ENCODE peak calls at places on chromosomes 1 and 21, in four cellular contexts. D is mesendoderm, L is IMR-90, X is H9. I is an unnamed sample. For H3K4me1, the result is how much of the 10 kb centered on the place peaks cover.

GRCh38 chr1:154295408-154296235 is 23.2 kb downstream of the HAX1 start:
- DNase-seq in D (no peak), L (no peak), X (no peak), I (no peak)

GRCh38 chr1:22056043-22056442 is 3.5 kb downstream of the CDC42 start:
- DNase-seq in D (no peak), L (peak), X (no peak), I (no peak)

GRCh38 chr21:15533618-15534017 is 196.2 kb upstream of the USP25 start:
- DNase-seq in D (no peak), L (no peak), X (no peak), I (peak)

GRCh38 chr1:53582211-53583020 is 123.2 kb downstream of the DMRTB1 start:
- DNase-seq in D (peak), L (no peak), X (no peak), I (no peak)

GRCh38 chr1:108158893-108159292 is 41.2 kb downstream of the SLC25A24 start:
- DNase-seq in D (no peak), L (no peak), X (no peak), I (no peak)

GRCh38 chr1:198629610-198630009 is 9.2 kb upstream of the PTPRC start:
- DNase-seq in D (no peak), L (no peak), X (no peak), I (no peak)

GRCh38 chr1:197029749-197030148 is 37.3 kb downstream of the F13B start:
- DNase-seq in D (no peak), L (peak), X (no peak), I (no peak)

GRCh38 chr1:34709547-34709946 is 45.3 kb upstream of the GJB5 start:
- DNase-seq in D (peak), L (no peak), X (no peak), I (no peak)

GRCh38 chr21:45532826-45533730 is 9.2 kb downstream of the SLC19A1 start:
- DNase-seq in D (no peak), L (no peak), X (no peak), I (no peak)

GRCh38 chr1:53015508-53015860 is 46.5 kb upstream of the PODN start:
- DNase-seq in D (no peak), L (no peak), X (no peak), I (no peak)

GRCh38 chr1:111909010-111909409 is 80.5 kb downstream of the KCND3 start:
- DNase-seq in D (peak), L (no peak), X (no peak), I (no peak)

GRCh38 chr1:158055854-158056253 is 62.4 kb downstream of the KIRREL1 start:
- DNase-seq in D (peak), L (no peak), X (peak), I (no peak)

GRCh38 chr1:240575976-240576666 is 35.8 kb downstream of the GREM2 start:
- DNase-seq in D (peak), L (peak), X (no peak), I (peak)

GRCh38 chr1:226677121-226678020 is 61.7 kb downstream of the ITPKB start:
- DNase-seq in D (no peak), L (peak), X (no peak), I (no peak)
- H3K4me1 ChIP-seq in D (under half), L (under half), X (under half), I (under half)

GRCh38 chr1:248813546-248813945 is 12.2 kb downstream of the SH3BP5L start:
- DNase-seq in D (no peak), L (no peak), X (no peak), I (no peak)
- H3K18ac ChIP-seq in D (no peak), L (no peak), X (no peak), I (no peak)

GRCh38 chr1:203517426-203517974 is 23.5 kb downstream of the OPTC start:
- DNase-seq in D (peak), L (no peak), X (peak), I (no peak)
- H3K4me1 ChIP-seq in D (under half), L (under half), X (under half), I (half or more)

GRCh38 chr21:44433791-44434567 is 21.3 kb upstream of the LRRC3 start:
- DNase-seq in D (no peak), L (no peak), X (peak), I (no peak)

GRCh38 chr21:44436111-44436611 is 19.1 kb upstream of the LRRC3 start:
- DNase-seq in D (no peak), L (no peak), X (peak), I (no peak)

GRCh38 chr21:44434568-44434925 is 20.8 kb upstream of the LRRC3 start:
- DNase-seq in D (no peak), L (no peak), X (no peak), I (no peak)

GRCh38 chr21:44436958-44437357 is 18.4 kb upstream of the LRRC3 start:
- DNase-seq in D (no peak), L (no peak), X (peak), I (no peak)

GRCh38 chr21:44434936-44435635 is 20.2 kb upstream of the LRRC3 start:
- DNase-seq in D (no peak), L (no peak), X (peak), I (no peak)
- H3K18ac ChIP-seq in D (no peak), L (no peak), X (no peak), I (no peak)

DNA sequence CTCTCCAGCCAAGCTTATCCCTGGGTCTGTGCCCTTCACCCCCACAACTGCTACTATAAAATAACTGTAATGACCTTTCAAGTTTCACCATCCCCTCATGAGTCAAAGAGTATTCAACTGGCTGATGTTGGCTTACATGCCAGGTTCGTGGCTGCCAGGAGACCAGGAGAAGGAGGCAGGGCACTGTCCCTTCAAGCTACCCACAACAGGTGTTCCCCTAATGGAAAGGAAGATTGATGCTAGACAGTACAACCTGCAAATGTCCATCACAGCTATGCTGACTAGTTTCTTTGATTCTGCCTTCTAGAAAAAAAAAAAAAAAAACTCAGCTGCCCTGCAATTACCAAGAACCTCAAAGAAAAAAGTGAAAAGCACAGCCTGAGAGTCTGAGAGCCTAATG is 82.9 kb upstream of the ROR1 start:
- DNase-seq in D (no peak), L (no peak), X (no peak), I (no peak)
- H3K4me1 ChIP-seq in D (under half), L (under half), X (under half), I (under half)

I was measured in trophoblast cell.